ENCODE peak calls at places on chromosomes 5 and 9, in ten cellular contexts. X is ovary, A is A549, Q is SK-N-SH, V is tibial nerve, H is upper lobe of left lung, F is esophagus muscularis mucosa, K is H1, D is transverse colon, M is stomach. U is an unnamed sample.

GRCh38 chr9:31799953-31800609 is 584.4 kb upstream of the ACO1 start:
- DNase-seq in X (no peak), A (no peak), Q (no peak), V (no peak), H (no peak), F (no peak), K (peak), D (no peak), M (no peak), U (no peak)

GRCh38 chr5:120304653-120305052 is 159.4 kb upstream of the PRR16 start:
- DNase-seq in X (no peak), A (no peak), Q (no peak), V (no peak), H (no peak), F (no peak), K (no peak), D (no peak), M (no peak), U (no peak)

GRCh38 chr9:99105152-99106043 is 485 bp downstream of the TGFBR1 start:
- DNase-seq in X (peak), A (peak), Q (peak), V (peak), H (peak), F (peak), K (peak), D (peak), M (peak), U (peak)

GRCh38 chr9:970310-971002 is 6.0 kb upstream of the DMRT3 start:
- DNase-seq in X (no peak), A (no peak), Q (no peak), V (no peak), H (no peak), F (peak), K (peak), D (no peak), M (no peak), U (no peak)

GRCh38 chr9:121620777-121621437 is 30.5 kb upstream of the DAB2IP start:
- DNase-seq in X (no peak), A (peak), Q (peak), V (no peak), H (no peak), F (no peak), K (peak), D (no peak), M (no peak), U (no peak)

GRCh38 chr5:172007153-172007794 is 836 bp upstream of the FBXW11 start:
- DNase-seq in X (no peak), A (no peak), Q (peak), V (no peak), H (no peak), F (no peak), K (no peak), D (no peak), M (no peak), U (no peak)

GRCh38 chr5:132506094-132506692 is 15.6 kb upstream of the IRF1 start:
- DNase-seq in X (no peak), A (peak), Q (peak), V (no peak), H (no peak), F (peak), K (no peak), D (peak), M (no peak), U (no peak)

GRCh38 chr9:110110154-110110553 is 97.8 kb downstream of the C9orf152 start:
- DNase-seq in X (no peak), A (no peak), Q (no peak), V (no peak), H (no peak), F (no peak), K (no peak), D (no peak), M (no peak), U (no peak)

GRCh38 chr5:96344678-96345612 is 88.1 kb downstream of the PCSK1 start:
- DNase-seq in X (no peak), A (peak), Q (peak), V (peak), H (no peak), F (no peak), K (no peak), D (peak), M (peak), U (no peak)

GRCh38 chr9:76302947-76303550 is 91.2 kb downstream of the RFK start:
- DNase-seq in X (no peak), A (peak), Q (peak), V (no peak), H (no peak), F (no peak), K (no peak), D (no peak), M (no peak), U (no peak)

GRCh38 chr5:78317515-78317914 is 23.0 kb upstream of the AP3B1 start:
- DNase-seq in X (no peak), A (no peak), Q (no peak), V (no peak), H (no peak), F (no peak), K (no peak), D (no peak), M (no peak), U (no peak)

GRCh38 chr5:131386779-131387178 is 122.9 kb downstream of the CDC42SE2 start:
- DNase-seq in X (no peak), A (no peak), Q (no peak), V (no peak), H (no peak), F (no peak), K (no peak), D (no peak), M (no peak), U (no peak)

GRCh38 chr5:125487231-125487630 is 740.8 kb upstream of the ZNF608 start:
- DNase-seq in X (no peak), A (no peak), Q (no peak), V (no peak), H (no peak), F (no peak), K (no peak), D (no peak), M (no peak), U (no peak)

GRCh38 chr5:114418546-114419388 is 56.9 kb downstream of the KCNN2 start:
- DNase-seq in X (no peak), A (no peak), Q (no peak), V (no peak), H (no peak), F (no peak), K (no peak), D (no peak), M (no peak), U (no peak)

GRCh38 chr9:111794837-111795556 is at the start of gene SHOC1:
- DNase-seq in X (no peak), A (no peak), Q (no peak), V (no peak), H (no peak), F (no peak), K (no peak), D (peak), M (no peak), U (no peak)

GRCh38 chr5:79697222-79698164 is 7.9 kb downstream of the CMYA5 start:
- DNase-seq in X (no peak), A (no peak), Q (no peak), V (no peak), H (no peak), F (no peak), K (no peak), D (no peak), M (no peak), U (no peak)

GRCh38 chr5:77947051-77947428 is 170.9 kb upstream of the TBCA start:
- DNase-seq in X (no peak), A (no peak), Q (no peak), V (no peak), H (no peak), F (no peak), K (no peak), D (no peak), M (no peak), U (no peak)

GRCh38 chr5:160311491-160312138 is 749 bp downstream of the CCNJL start:
- DNase-seq in X (peak), A (no peak), Q (no peak), V (no peak), H (peak), F (no peak), K (peak), D (no peak), M (no peak), U (no peak)

GRCh38 chr9:1979815-1980367 is 35.3 kb upstream of the SMARCA2 start:
- DNase-seq in X (peak), A (no peak), Q (no peak), V (peak), H (no peak), F (no peak), K (no peak), D (no peak), M (no peak), U (no peak)

GRCh38 chr9:73162987-73163763 is 11.5 kb downstream of the ANXA1 start:
- DNase-seq in X (no peak), A (no peak), Q (no peak), V (no peak), H (no peak), F (no peak), K (no peak), D (no peak), M (no peak), U (no peak)

GRCh38 chr5:112636288-112636731 is 101.4 kb upstream of the APC start:
- DNase-seq in X (no peak), A (no peak), Q (no peak), V (no peak), H (no peak), F (no peak), K (no peak), D (no peak), M (no peak), U (no peak)

GRCh38 chr5:172479784-172480115 is 25.4 kb upstream of the SH3PXD2B start:
- DNase-seq in X (no peak), A (no peak), Q (no peak), V (no peak), H (no peak), F (no peak), K (no peak), D (no peak), M (no peak), U (peak)

GRCh38 chr5:56328753-56329560 is 95.8 kb upstream of the ANKRD55 start:
- DNase-seq in X (no peak), A (no peak), Q (no peak), V (no peak), H (no peak), F (no peak), K (no peak), D (no peak), M (no peak), U (no peak)

GRCh38 chr5:146731909-146732659 is 146.5 kb downstream of the PPP2R2B start:
- DNase-seq in X (no peak), A (peak), Q (no peak), V (no peak), H (no peak), F (no peak), K (no peak), D (no peak), M (no peak), U (no peak)

GRCh38 chr5:107269256-107269655 is 401.5 kb downstream of the EFNA5 start:
- DNase-seq in X (no peak), A (no peak), Q (no peak), V (no peak), H (no peak), F (no peak), K (no peak), D (no peak), M (no peak), U (no peak)

GRCh38 chr5:1415626-1416360 is 29.4 kb downstream of the SLC6A3 start:
- DNase-seq in X (no peak), A (no peak), Q (no peak), V (no peak), H (no peak), F (no peak), K (no peak), D (no peak), M (no peak), U (peak)

DNA sequence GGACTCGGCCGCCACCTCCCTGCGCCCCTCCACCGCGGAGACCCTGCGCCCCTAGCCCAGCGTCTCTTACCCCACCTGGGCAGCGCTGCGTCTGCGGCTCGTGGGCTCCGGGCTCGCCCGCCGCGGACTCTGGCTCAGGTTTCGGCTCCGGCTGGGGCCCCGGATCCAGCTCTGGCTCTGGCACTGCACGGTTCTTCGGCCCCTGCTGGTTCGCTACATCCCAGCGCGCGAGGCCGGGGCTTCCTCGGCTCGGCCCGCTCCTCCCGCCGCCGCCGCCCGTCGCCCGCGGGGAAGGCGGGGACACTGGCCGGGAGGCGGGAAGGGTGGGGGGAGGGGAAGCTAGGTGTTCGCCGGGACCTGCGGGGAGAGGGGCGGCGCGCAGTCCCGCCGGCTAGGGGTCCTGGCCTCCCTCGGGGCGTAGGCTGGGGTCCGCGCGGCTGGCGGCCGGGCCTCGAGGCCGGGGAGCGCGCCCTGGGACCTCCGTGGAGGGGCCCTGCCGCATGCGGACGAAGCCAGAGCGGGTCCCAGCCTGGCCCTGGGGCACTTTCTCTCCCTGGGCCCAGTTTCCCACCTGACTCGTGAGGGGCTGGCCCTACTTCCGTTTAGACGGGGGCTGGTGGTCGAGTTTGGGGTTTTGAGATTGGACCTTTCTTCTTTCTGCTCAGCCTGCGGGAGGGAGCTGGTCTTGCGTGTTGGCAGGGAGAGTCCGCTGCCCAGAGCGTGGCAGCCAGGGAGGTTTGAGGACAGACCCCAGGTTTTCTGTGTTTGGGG is 5.7 kb upstream of the PITX1 start:
- DNase-seq in X (no peak), A (peak), Q (peak), V (no peak), H (no peak), F (no peak), K (peak), D (no peak), M (no peak), U (no peak)
- H3K4me3 ChIP-seq in X (peak), A (peak), Q (no peak), V (peak), H (peak), F (peak), K (peak), D (peak), M (peak), U (no peak)

GRCh38 chr9:109039539-109039938 is 26.2 kb upstream of the CTNNAL1 start:
- DNase-seq in X (no peak), A (no peak), Q (no peak), V (no peak), H (no peak), F (no peak), K (no peak), D (no peak), M (no peak), U (no peak)

GRCh38 chr9:109036744-109037680 is 23.7 kb upstream of the CTNNAL1 start:
- DNase-seq in X (no peak), A (no peak), Q (no peak), V (no peak), H (no peak), F (no peak), K (no peak), D (no peak), M (no peak), U (no peak)

GRCh38 chr9:109040571-109040970 is 27.3 kb upstream of the CTNNAL1 start:
- DNase-seq in X (no peak), A (no peak), Q (no peak), V (no peak), H (no peak), F (no peak), K (no peak), D (no peak), M (no peak), U (no peak)

GRCh38 chr9:109035684-109036423 is 22.6 kb upstream of the CTNNAL1 start:
- DNase-seq in X (peak), A (peak), Q (no peak), V (peak), H (peak), F (no peak), K (no peak), D (no peak), M (peak), U (no peak)

GRCh38 chr9:109037946-109038345 is 24.6 kb upstream of the CTNNAL1 start:
- DNase-seq in X (no peak), A (no peak), Q (no peak), V (no peak), H (no peak), F (no peak), K (no peak), D (no peak), M (no peak), U (no peak)
- TF ChIP-seq EP300 in X (no peak), A (no peak), Q (no peak), V (no peak), H (no peak), F (no peak), K (no peak), D (no peak), M (no peak), U (no peak)

DNA sequence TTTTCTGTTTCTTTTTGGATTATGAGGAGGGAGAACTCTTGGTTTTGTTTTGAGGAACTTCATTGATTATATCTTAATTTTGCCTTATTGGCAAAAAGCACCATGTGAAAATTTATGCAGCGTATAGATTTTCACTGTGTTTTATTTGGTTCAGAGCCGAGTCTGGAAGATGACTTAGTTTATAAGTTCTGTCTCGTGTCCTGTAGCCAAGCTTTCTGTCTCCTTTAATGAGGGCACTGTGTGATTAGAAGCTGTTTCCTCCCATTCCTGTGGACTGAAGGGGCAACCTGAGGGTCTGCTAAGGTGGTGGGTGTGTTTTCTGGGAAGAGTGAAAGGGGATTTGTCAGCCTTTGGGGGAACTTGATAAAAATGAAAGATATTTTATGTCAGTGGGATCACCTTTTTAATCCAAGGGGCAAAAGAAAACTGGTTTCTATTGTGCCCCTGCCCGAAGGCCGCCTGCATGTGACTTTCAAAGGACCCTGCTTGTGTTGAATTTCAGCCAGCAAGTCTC is 262.1 kb downstream of the FANCC start:
- DNase-seq in X (no peak), A (no peak), Q (no peak), V (no peak), H (no peak), F (no peak), K (no peak), D (no peak), M (no peak), U (no peak)
- H3K4me3 ChIP-seq in X (peak), A (peak), Q (peak), V (peak), H (peak), F (peak), K (no peak), D (no peak), M (peak), U (peak)

DNA sequence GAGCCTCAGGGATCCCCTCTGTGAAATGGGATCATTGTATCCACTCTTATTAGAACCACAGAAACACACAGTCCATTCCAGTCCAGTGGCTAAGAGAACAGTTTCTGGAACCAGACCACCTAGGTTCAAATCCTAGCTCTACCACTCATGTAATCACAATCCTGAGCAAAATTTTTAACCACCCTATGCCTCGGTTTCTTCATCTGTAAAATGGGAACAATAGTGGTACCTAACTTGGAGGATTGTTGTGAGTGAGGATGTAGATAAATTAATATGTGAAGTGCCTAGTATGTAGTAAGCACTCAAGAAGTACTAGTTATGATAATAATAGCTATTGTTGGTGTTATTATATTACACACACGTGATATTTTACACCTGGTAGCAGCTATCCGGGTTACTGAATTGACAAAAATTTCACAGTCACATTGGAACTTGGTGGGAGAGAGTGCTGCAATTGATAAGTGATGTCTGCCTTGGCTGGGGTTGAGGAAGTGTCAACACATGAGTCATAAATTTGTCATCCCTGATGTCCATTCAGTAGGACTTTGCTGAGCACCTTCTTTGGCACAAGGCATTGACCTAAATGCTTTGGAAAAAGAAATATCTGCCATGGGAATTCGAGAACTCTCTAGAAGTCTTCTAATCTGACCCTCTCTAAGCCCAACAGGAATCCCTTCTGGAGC is 68.4 kb downstream of the COL27A1 start:
- DNase-seq in X (no peak), A (peak), Q (no peak), V (no peak), H (no peak), F (no peak), K (no peak), D (no peak), M (no peak), U (no peak)
- TF ChIP-seq EP300 in X (no peak), A (no peak), Q (no peak), V (no peak), H (no peak), F (no peak), K (no peak), D (no peak), M (no peak), U (no peak)